ENCODE peak calls at places on chromosomes 2 and 18, in six cellular contexts. L, N, C, H, Q and K are unnamed samples.
A peak's percentile ranks its signal among the peaks of the same experiment; 100 is the strongest.

GRCh38 chr18:13493071-13493470 is 233.3 kb downstream of the FAM210A start:
- DNase-seq in L (no peak), N (no peak), C (no peak), Q (no peak), H (no peak), K (no peak)

GRCh38 chr2:52512760-52513159 is 1254.8 kb upstream of the CHAC2 start:
- DNase-seq in H (no peak), L (no peak), Q (no peak), N (no peak), C (no peak), K (no peak)

GRCh38 chr2:61689526-61689925 is 151.4 kb upstream of the XPO1 start:
- DNase-seq in C (no peak), N (no peak), H (no peak), Q (no peak), L (no peak), K (no peak)

GRCh38 chr2:25976884-25977741 is 5.2 kb downstream of the KIF3C start:
- DNase-seq in N (no peak), C (peak; percentile 75), L (peak; percentile 56), Q (no peak), H (no peak), K (no peak)

GRCh38 chr2:42072349-42073118 is 24.7 kb downstream of the PKDCC start:
- DNase-seq in L (no peak), Q (no peak), C (no peak), N (peak; percentile 54), H (no peak), K (peak; percentile 34)

GRCh38 chr2:127170021-127170420 is 50.1 kb downstream of the CYP27C1 start:
- DNase-seq in C (no peak), H (no peak), Q (no peak), L (no peak), N (no peak), K (no peak)

GRCh38 chr2:64645014-64645418 is 8.7 kb downstream of the SERTAD2 start:
- DNase-seq in C (peak; percentile 75), H (peak; percentile 59), Q (no peak), L (peak; percentile 80), N (peak; percentile 78), K (peak; percentile 81)

GRCh38 chr18:12839526-12840196 is 44.4 kb downstream of the PTPN2 start:
- DNase-seq in H (no peak), N (no peak), Q (no peak), L (no peak), C (no peak), K (no peak)

GRCh38 chr18:70058916-70059315 is 111.2 kb upstream of the CD226 start:
- DNase-seq in Q (no peak), L (no peak), H (no peak), C (no peak), N (no peak), K (no peak)

GRCh38 chr2:226788881-226789485 is 10.6 kb downstream of the IRS1 start:
- DNase-seq in H (no peak), N (no peak), L (no peak), Q (no peak), C (no peak), K (no peak)

GRCh38 chr2:215535125-215535668 is 99.3 kb upstream of the FN1 start:
- DNase-seq in Q (no peak), N (peak; percentile 15), L (no peak), C (no peak), H (no peak), K (no peak)
- TF ChIP-seq JUN in Q (no peak), N (no peak), L (no peak), C (no peak), H (no peak), K (no peak)

GRCh38 chr2:241741016-241741415 is 6.6 kb downstream of the D2HGDH start:
- DNase-seq in H (no peak), C (no peak), N (no peak), L (no peak), Q (no peak), K (no peak)

GRCh38 chr2:241739177-241739576 is 4.7 kb downstream of the D2HGDH start:
- DNase-seq in L (no peak), Q (no peak), N (no peak), C (no peak), H (no peak), K (no peak)

GRCh38 chr2:241742320-241742939 is 8.0 kb downstream of the D2HGDH start:
- DNase-seq in H (no peak), L (no peak), N (no peak), Q (no peak), C (no peak), K (no peak)

GRCh38 chr2:241738040-241738686 is 3.7 kb downstream of the D2HGDH start:
- DNase-seq in Q (no peak), H (no peak), C (no peak), N (no peak), L (no peak), K (no peak)

GRCh38 chr2:241739651-241740050 is 5.2 kb downstream of the D2HGDH start:
- DNase-seq in L (no peak), N (no peak), C (no peak), Q (no peak), H (no peak), K (no peak)
- TF ChIP-seq JUN in L (no peak), N (no peak), C (no peak), Q (no peak), H (no peak), K (no peak)

DNA sequence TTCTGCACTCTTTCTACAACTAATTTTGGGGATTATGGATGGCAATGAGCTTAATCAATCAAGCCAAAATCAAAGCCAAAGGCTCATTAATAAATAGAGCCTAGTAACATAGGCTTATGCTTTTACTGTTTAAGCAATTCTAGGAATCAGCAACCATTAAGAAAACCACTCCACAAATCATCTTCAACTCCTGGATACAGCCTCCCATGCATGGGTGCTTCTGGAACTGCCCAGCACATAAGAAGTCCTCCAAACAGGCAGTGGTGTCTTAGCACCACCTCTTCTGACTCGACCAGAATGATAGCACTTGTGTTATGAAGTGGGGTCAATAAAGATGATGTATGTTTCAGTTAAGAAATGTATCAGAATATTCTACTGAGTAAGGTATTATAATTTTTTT is 104.4 kb upstream of the SERPINE2 start:
- DNase-seq in L (no peak), H (no peak), C (no peak), Q (no peak), N (no peak), K (no peak)
- TF ChIP-seq JUN in L (no peak), H (no peak), C (no peak), Q (no peak), N (no peak), K (no peak)

GRCh38 chr2:200609027-200609614 is 23.3 kb downstream of the AOX1 start:
- DNase-seq in H (no peak), N (no peak), L (no peak), C (peak; percentile 48), Q (no peak), K (no peak)
- TF ChIP-seq JUN in H (no peak), N (no peak), L (no peak), C (no peak), Q (no peak), K (no peak)

DNA sequence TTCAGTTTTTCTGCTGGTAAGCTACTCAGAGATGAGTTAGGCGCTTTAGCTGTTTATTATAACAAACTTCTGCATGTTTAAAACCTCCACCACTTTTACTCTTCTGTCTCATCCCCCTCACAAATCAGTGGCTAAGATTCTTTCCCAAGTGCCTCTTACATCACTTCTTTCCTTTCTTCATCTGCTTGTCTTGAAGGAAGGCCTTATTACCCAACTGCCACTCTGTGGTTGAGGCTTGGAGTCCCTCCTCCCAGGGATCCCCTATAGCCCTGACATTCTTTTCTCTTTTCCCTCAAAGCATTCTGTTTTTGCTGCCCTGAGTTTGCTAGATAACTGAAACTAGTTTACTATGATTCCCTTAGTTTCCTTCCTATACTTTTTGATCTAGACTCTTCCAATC is 37.3 kb upstream of the DARS1 start:
- DNase-seq in C (no peak), L (no peak), N (no peak), H (no peak), Q (no peak), K (no peak)
- TF ChIP-seq JUN in C (no peak), L (no peak), N (no peak), H (no peak), Q (no peak), K (no peak)

GRCh38 chr2:69567909-69568300 is 75.6 kb downstream of the AAK1 start:
- DNase-seq in C (no peak), L (no peak), H (no peak), N (no peak), Q (no peak), K (no peak)
- TF ChIP-seq JUN in C (no peak), L (no peak), H (no peak), N (no peak), Q (no peak), K (no peak)

DNA sequence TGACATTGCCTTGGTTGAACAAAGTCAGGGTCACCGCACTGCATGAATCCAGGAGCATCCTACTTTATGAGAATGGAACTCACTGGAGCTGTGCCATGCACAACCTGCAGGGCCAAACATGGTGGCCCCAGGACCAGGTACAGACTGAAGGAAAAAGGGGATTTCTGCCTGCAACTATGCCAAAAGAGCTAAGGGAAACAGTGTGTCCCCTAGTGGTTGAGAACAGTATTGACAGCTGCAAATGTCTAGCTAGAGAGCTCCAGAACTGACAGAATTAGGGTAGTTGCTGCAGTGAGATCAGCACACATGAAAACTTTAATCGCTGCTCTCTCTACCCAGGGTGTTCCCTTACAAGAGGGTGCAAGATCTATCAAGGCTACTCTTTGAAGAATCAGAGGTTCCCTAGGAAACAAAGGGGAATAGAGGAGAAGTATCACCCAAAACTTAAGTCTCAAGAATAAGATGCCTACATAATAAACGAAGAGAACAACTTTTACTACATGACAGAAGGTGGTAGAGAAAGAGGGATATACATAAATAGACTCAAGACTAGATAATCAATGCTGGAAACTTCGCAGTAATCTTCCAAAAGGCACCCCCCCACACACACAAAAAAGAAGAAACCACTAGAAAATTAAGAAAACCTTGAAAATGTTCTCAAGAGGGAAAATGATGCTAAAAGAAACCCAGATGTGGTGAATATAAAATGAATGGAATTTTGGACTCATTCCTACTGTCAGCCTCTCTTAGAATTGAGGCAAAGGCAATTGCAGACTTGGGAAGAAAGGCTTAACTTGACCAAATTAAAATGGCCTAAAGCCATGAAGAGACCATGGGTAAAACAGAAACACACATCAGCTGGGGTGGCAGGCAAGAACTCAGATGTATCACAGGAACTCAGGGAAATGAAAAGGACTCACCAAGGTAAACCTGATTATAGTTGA is 43.7 kb upstream of the IHH start:
- DNase-seq in H (peak; percentile 59), N (peak; percentile 66), Q (peak; percentile 27), C (peak; percentile 28), L (peak; percentile 35), K (peak; percentile 41)
- TF ChIP-seq JUN in H (no peak), N (no peak), Q (no peak), C (no peak), L (no peak), K (no peak)